ENCODE peak calls at places on chromosomes 7 and 10, in seven cellular contexts. E is MCF 10A; V is AML-193; R is NCI-H2171 treated with DMSO at 0.1 percent for 48 hours; L is GM04504; U is effector memory CD4-positive, alpha-beta T cell; X is lower lobe of right lung. T is an unnamed sample.

GRCh38 chr7:138784692-138785091 is 13.1 kb upstream of the TMEM213 start:
- DNase-seq in R (no peak), L (no peak), V (no peak), X (no peak), E (peak), U (no peak), T (no peak)

GRCh38 chr10:48458662-48459048 is 146.2 kb downstream of the ARHGAP22 start:
- DNase-seq in X (no peak), U (no peak), R (no peak), E (no peak), L (no peak), V (no peak), T (peak)

GRCh38 chr10:110868981-110869380 is 2.7 kb upstream of the PDCD4 start:
- DNase-seq in R (no peak), U (peak), X (no peak), V (no peak), E (no peak), L (no peak), T (no peak)

GRCh38 chr10:68330852-68331454 is 911 bp upstream of the HNRNPH3 start:
- DNase-seq in U (no peak), L (no peak), E (no peak), X (no peak), R (peak), V (peak), T (no peak)

GRCh38 chr7:2811476-2812118 is 32.5 kb downstream of the GNA12 start:
- DNase-seq in R (no peak), E (peak), X (peak), V (no peak), L (no peak), U (no peak), T (no peak)

GRCh38 chr10:106519376-106520035 is 645.0 kb downstream of the SORCS1 start:
- DNase-seq in E (no peak), L (no peak), V (no peak), X (no peak), R (no peak), U (no peak), T (no peak)

GRCh38 chr10:72316748-72317435 is 37.8 kb downstream of the DNAJB12 start:
- DNase-seq in E (no peak), R (no peak), L (no peak), U (peak), V (peak), X (peak), T (peak)

GRCh38 chr7:43308913-43309789 is 196.7 kb downstream of the HECW1 start:
- DNase-seq in U (no peak), V (no peak), E (no peak), R (no peak), X (no peak), L (no peak), T (no peak)